ENCODE peak calls at places on chromosomes 3 and 15, in nine cellular contexts. B is hepatocyte, X is GM23338, J is PC-3, S is HCT116, Y is SK-N-SH, R is PC-9, W is MM.1S, L is Karpas-422. N is an unnamed sample.

GRCh38 chr3:194928831-194929594 is 243.3 kb downstream of the FAM43A start:
- DNase-seq in X (peak; percentile 91), J (peak; percentile 21), W (no peak), B (no peak), Y (no peak), L (no peak), R (no peak), S (peak; percentile 69), N (no peak)

GRCh38 chr15:58705105-58705504 is 44.4 kb downstream of the ADAM10 start:
- DNase-seq in B (no peak), W (no peak), Y (no peak), J (peak; percentile 24), S (no peak), X (no peak), R (no peak), L (no peak), N (no peak)

GRCh38 chr3:149579838-149580542 is 77.8 kb downstream of the WWTR1 start:
- DNase-seq in X (no peak), W (no peak), J (peak; percentile 95), R (peak; percentile 86), S (peak; percentile 86), Y (no peak), B (no peak), L (no peak), N (peak; percentile 85)

GRCh38 chr15:68821190-68821897 is 649 bp upstream of the ANP32A start:
- DNase-seq in B (no peak), R (no peak), W (no peak), J (no peak), S (no peak), Y (no peak), X (no peak), L (peak; percentile 47), N (peak; percentile 34)

GRCh38 chr15:50979041-50979440 is 70.6 kb downstream of the AP4E1 start:
- DNase-seq in X (no peak), L (no peak), S (no peak), R (no peak), J (no peak), B (no peak), W (no peak), Y (no peak), N (peak; percentile 43)

GRCh38 chr3:126828306-126828705 is 124.3 kb downstream of the CHCHD6 start:
- DNase-seq in X (no peak), J (no peak), R (no peak), B (no peak), L (no peak), S (no peak), Y (no peak), W (no peak), N (no peak)

GRCh38 chr3:89314454-89314853 is 207.0 kb downstream of the EPHA3 start:
- DNase-seq in Y (no peak), J (peak; percentile 61), L (no peak), B (peak; percentile 58), W (peak; percentile 31), S (no peak), X (peak; percentile 65), R (no peak), N (peak; percentile 79)

GRCh38 chr3:135271562-135272290 is 476.7 kb downstream of the EPHB1 start:
- DNase-seq in L (no peak), J (no peak), Y (no peak), R (no peak), W (no peak), X (peak; percentile 3), S (no peak), B (no peak), N (no peak)

GRCh38 chr3:147680820-147681488 is 271.8 kb downstream of the ZIC1 start:
- DNase-seq in J (no peak), Y (no peak), S (no peak), W (no peak), L (no peak), B (no peak), R (no peak), X (no peak), N (no peak)

GRCh38 chr3:119733812-119734211 is 31.0 kb downstream of the CFAP91 start:
- DNase-seq in Y (no peak), S (no peak), J (no peak), B (no peak), W (no peak), L (no peak), R (no peak), X (no peak), N (no peak)

GRCh38 chr3:134487406-134487805 is 1.5 kb downstream of the CEP63 start:
- DNase-seq in B (no peak), L (peak; percentile 77), W (peak; percentile 34), Y (peak; percentile 22), J (no peak), S (no peak), R (no peak), X (no peak), N (no peak)

GRCh38 chr15:63475670-63476069 is 28.7 kb upstream of the USP3 start:
- DNase-seq in J (no peak), X (no peak), S (no peak), B (no peak), L (no peak), W (no peak), R (no peak), Y (no peak), N (no peak)

GRCh38 chr15:63473999-63474809 is 30.2 kb upstream of the USP3 start:
- DNase-seq in R (peak; percentile 54), J (peak; percentile 23), Y (no peak), B (peak; percentile 88), L (no peak), S (no peak), X (peak; percentile 68), W (peak; percentile 85), N (peak; percentile 87)

GRCh38 chr15:63473007-63473748 is 31.2 kb upstream of the USP3 start:
- DNase-seq in L (no peak), Y (no peak), X (no peak), J (no peak), B (no peak), R (no peak), W (no peak), S (no peak), N (no peak)

GRCh38 chr15:63474810-63475316 is 29.5 kb upstream of the USP3 start:
- DNase-seq in X (no peak), Y (no peak), W (peak; percentile 79), L (peak; percentile 72), J (peak; percentile 32), R (no peak), B (no peak), S (no peak), N (peak; percentile 43)

DNA sequence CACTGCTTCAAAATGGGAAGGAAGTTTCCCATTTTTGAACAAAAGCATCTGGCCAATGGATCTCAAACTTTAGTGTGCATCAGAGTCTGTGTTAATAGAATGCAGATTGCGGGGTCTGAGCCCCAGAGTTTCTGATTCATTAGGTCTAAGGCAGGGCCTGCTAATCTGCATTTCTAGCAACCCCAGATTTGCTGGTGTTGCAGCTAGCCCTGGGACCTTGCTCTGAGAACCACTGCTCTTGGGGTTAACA is 30.7 kb upstream of the USP3 start:
- DNase-seq in X (no peak), B (no peak), S (no peak), Y (no peak), R (no peak), J (no peak), L (no peak), W (no peak), N (no peak)
- H2AFZ ChIP-seq in X (peak overlapping the region; percentile 47), B (no peak overlapping the region), S (no peak overlapping the region), Y (no peak overlapping the region), R (no peak overlapping the region), J (no peak overlapping the region), L (no peak overlapping the region), W (no peak overlapping the region), N (no peak overlapping the region)

DNA sequence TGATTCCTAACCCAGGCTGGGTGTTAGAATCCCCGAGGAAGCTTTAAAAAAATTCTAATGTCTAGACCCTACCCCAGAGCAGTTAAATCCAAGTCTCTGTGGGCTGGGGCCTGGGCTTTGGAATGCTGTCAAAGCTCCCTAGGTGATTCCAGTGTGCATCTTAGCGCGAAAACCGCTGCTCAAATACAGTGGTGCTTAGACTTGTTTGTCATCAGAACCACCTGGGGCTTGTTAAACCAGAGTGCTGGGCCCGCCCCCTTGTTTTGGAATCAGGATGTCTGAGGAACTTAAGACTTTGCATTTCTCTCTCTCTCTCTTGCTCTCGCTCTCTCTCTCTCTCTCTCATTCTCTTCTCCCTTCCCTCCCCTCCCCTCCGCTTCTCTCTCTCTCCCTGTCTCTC is 20.7 kb downstream of the RHCG start:
- DNase-seq in W (no peak), Y (no peak), X (no peak), L (no peak), S (no peak), R (peak; percentile 58), B (no peak), J (peak; percentile 37), N (no peak)
- H3K27me3 ChIP-seq in W (no peaks in the 10 kb centered on the region), Y (no peaks in the 10 kb centered on the region), X (no peaks in the 10 kb centered on the region), L (no peaks in the 10 kb centered on the region), S (peaks cover 8% of the 10 kb centered on the region), R (peaks cover 20% of the 10 kb centered on the region), B (peaks cover 35% of the 10 kb centered on the region), J (no peaks in the 10 kb centered on the region), N (peaks cover 55% of the 10 kb centered on the region)

GRCh38 chr15:43383070-43383469 is 12.2 kb downstream of the TUBGCP4 start:
- DNase-seq in L (no peak), R (no peak), X (no peak), S (no peak), B (no peak), W (no peak), J (no peak), Y (no peak), N (peak; percentile 31)
- H3K9me2 ChIP-seq in L (no peaks in the 10 kb centered on the region), R (no peaks in the 10 kb centered on the region), X (no peaks in the 10 kb centered on the region), S (no peaks in the 10 kb centered on the region), B (no peaks in the 10 kb centered on the region), W (no peaks in the 10 kb centered on the region), J (no peaks in the 10 kb centered on the region), Y (no peaks in the 10 kb centered on the region), N (no peaks in the 10 kb centered on the region)

GRCh38 chr15:57432141-57432701 is 55.9 kb downstream of the CGNL1 start:
- DNase-seq in R (no peak), L (no peak), Y (no peak), X (peak; percentile 84), J (no peak), S (no peak), B (no peak), W (no peak), N (peak; percentile 22)

GRCh38 chr15:57425842-57426241 is 49.5 kb downstream of the CGNL1 start:
- DNase-seq in Y (no peak), L (no peak), X (peak; percentile 45), J (no peak), R (no peak), W (no peak), B (no peak), S (no peak), N (no peak)

GRCh38 chr15:57427367-57427821 is 51.1 kb downstream of the CGNL1 start:
- DNase-seq in R (no peak), Y (no peak), S (no peak), W (no peak), L (no peak), J (peak; percentile 56), B (peak; percentile 48), X (peak; percentile 88), N (peak; percentile 87)

GRCh38 chr15:57424628-57425405 is 48.5 kb downstream of the CGNL1 start:
- DNase-seq in X (no peak), J (no peak), R (no peak), L (no peak), S (no peak), B (no peak), W (no peak), Y (no peak), N (no peak)

DNA sequence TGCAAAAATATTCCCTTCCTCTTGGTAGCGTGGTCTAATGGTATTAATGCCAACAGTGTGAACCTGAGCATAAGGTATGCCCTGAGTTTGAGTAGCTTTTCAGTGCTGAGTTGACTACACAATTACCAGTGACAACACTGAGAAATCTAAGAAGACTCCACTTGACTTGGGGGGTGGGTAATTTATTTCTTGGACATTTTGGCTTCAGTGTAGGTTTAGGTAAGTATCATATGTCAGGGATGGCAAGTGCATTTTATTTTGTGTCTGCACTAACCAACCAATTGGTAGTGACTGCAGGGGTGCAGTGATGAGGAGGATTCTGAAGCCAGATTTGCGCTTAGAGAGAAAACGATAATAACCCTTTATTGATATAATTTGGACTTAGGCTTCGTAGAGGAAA is 52.8 kb downstream of the CGNL1 start:
- DNase-seq in Y (no peak), J (no peak), S (no peak), W (no peak), X (no peak), L (no peak), R (no peak), B (no peak), N (no peak)
- H2AFZ ChIP-seq in Y (no peak overlapping the region), J (no peak overlapping the region), S (no peak overlapping the region), W (no peak overlapping the region), X (no peak overlapping the region), L (no peak overlapping the region), R (no peak overlapping the region), B (no peak overlapping the region), N (peak overlapping the region; percentile 66)